ENCODE peak calls at places on chromosomes 1 and 21, in eight cellular contexts. B is Panc1, S is prostate gland, C is A549, T is colonic mucosa, D is pancreas, F is IMR-90, U is breast epithelium. K is an unnamed sample. For H3K4me1, the result is how much of the 10 kb centered on the place peaks cover.

GRCh38 chr1:41978986-41979385 is 60.3 kb upstream of the HIVEP3 start:
- DNase-seq in C (no peak), S (no peak), T (no peak), B (no peak), U (no peak), D (no peak), F (no peak), K (no peak)

GRCh38 chr21:15174923-15175322 is 110.1 kb upstream of the NRIP1 start:
- DNase-seq in D (no peak), T (no peak), S (no peak), F (no peak), U (no peak), B (no peak), C (no peak), K (no peak)

GRCh38 chr1:225280563-225280962 is 147.3 kb downstream of the LBR start:
- DNase-seq in S (no peak), D (no peak), F (no peak), U (no peak), B (no peak), C (no peak), T (no peak), K (no peak)

GRCh38 chr1:205578780-205579571 is 52.8 kb downstream of the ELK4 start:
- DNase-seq in T (peak), U (no peak), F (no peak), C (no peak), S (no peak), B (no peak), D (no peak), K (no peak)

GRCh38 chr1:67908260-67908936 is 75.1 kb upstream of the GNG12 start:
- DNase-seq in U (no peak), F (peak), B (no peak), S (no peak), C (peak), D (no peak), T (no peak), K (no peak)

GRCh38 chr1:165397945-165398344 is 41.4 kb upstream of the LMX1A start:
- DNase-seq in S (no peak), T (no peak), F (peak), C (no peak), U (no peak), D (no peak), B (no peak), K (no peak)

GRCh38 chr1:185834371-185834900 is 100.2 kb downstream of the HMCN1 start:
- DNase-seq in S (no peak), T (no peak), B (no peak), C (no peak), F (no peak), U (no peak), D (no peak), K (no peak)

GRCh38 chr1:55854911-55855310 is 639.7 kb upstream of the USP24 start:
- DNase-seq in C (no peak), B (no peak), S (no peak), T (no peak), D (no peak), U (no peak), F (peak), K (no peak)

GRCh38 chr1:109595540-109595939 is 23.9 kb downstream of the GNAT2 start:
- DNase-seq in C (no peak), S (no peak), T (no peak), B (no peak), D (no peak), U (no peak), F (peak), K (no peak)

GRCh38 chr1:119679223-119679622 is 31.2 kb upstream of the ZNF697 start:
- DNase-seq in F (no peak), U (no peak), B (no peak), D (no peak), T (no peak), S (no peak), C (no peak), K (no peak)

GRCh38 chr1:53074313-53075154 is 12.5 kb downstream of the PODN start:
- DNase-seq in U (no peak), D (peak), S (no peak), C (no peak), F (no peak), B (no peak), T (no peak), K (peak)

GRCh38 chr1:26276432-26276838 is 3.5 kb upstream of the SH3BGRL3 start:
- DNase-seq in B (no peak), S (no peak), D (peak), T (no peak), F (no peak), C (no peak), U (no peak), K (no peak)

GRCh38 chr1:201497935-201498509 is 8.9 kb downstream of the CSRP1 start:
- DNase-seq in D (no peak), C (no peak), F (no peak), B (no peak), U (no peak), T (no peak), S (no peak), K (no peak)

GRCh38 chr1:9367806-9368205 is 75.1 kb downstream of the SPSB1 start:
- DNase-seq in F (no peak), D (no peak), C (no peak), S (no peak), B (no peak), T (no peak), U (no peak), K (no peak)

GRCh38 chr1:45364294-45364693 is 24.1 kb upstream of the MUTYH start:
- DNase-seq in B (no peak), F (no peak), T (no peak), U (no peak), S (no peak), C (no peak), D (no peak), K (no peak)

GRCh38 chr1:111738133-111738435 is 1.1 kb downstream of the INKA2 start:
- DNase-seq in F (no peak), U (no peak), C (no peak), T (no peak), S (no peak), B (no peak), D (no peak), K (no peak)
- H3K4me1 ChIP-seq in F (under half), U (under half), C (under half), T (under half), S (under half), B (under half), D (under half), K (half or more)

DNA sequence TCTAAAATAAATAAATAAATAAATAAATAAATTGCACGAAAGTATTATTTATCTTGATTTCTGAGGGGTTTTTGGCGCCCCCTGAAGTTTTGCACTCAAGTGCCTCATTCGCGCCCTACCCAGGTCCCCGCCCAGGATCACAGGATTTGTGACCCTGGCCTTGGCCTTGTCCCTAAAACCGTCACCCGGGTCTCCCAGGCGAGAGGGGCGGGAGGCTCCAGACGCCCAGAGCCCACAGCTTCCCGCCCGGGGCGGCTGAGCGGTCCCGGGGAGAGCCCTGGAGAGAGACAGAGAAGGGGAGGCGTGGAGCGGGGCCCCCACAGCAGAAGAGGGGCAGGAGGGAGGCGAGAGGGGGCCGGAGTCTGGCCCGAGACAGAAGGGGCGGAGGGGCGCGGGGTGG is 91.8 kb upstream of the CASZ1 start:
- DNase-seq in D (no peak), S (no peak), C (no peak), T (no peak), F (no peak), B (no peak), U (no peak), K (no peak)
- H3K4me3 ChIP-seq in D (no peak), S (no peak), C (no peak), T (no peak), F (no peak), B (no peak), U (peak), K (no peak)

GRCh38 chr1:153403421-153404085 is 12.7 kb upstream of the S100A8 start:
- DNase-seq in S (no peak), T (no peak), U (no peak), D (no peak), C (no peak), B (no peak), F (no peak), K (no peak)
- H3K27ac ChIP-seq in S (no peak), T (no peak), U (no peak), D (no peak), C (no peak), B (no peak), F (no peak), K (no peak)

DNA sequence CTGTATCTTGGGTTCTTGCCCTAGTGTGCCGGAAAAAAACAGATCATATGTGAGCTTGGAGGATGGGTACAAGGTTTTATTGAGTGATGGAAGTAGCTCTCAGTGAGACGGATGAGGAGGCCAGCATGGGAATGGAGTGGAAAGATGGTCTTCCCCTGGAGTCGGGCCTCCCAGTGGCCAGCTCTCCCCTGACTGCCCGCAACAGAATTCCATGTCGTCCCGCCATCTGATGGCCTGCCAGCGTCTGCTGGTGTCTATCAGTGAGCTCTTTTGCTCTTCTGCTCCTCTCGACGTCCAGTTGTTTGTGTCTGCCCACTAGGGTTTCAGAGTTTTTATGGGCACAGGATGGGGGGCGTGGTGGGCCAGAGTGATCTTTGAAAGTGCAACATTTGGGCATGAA is 315.2 kb upstream of the BRINP3 start:
- DNase-seq in D (peak), U (no peak), B (no peak), F (no peak), C (no peak), T (no peak), S (no peak), K (no peak)
- H3K4me1 ChIP-seq in D (under half), U (under half), B (under half), F (under half), C (under half), T (under half), S (under half), K (under half)

DNA sequence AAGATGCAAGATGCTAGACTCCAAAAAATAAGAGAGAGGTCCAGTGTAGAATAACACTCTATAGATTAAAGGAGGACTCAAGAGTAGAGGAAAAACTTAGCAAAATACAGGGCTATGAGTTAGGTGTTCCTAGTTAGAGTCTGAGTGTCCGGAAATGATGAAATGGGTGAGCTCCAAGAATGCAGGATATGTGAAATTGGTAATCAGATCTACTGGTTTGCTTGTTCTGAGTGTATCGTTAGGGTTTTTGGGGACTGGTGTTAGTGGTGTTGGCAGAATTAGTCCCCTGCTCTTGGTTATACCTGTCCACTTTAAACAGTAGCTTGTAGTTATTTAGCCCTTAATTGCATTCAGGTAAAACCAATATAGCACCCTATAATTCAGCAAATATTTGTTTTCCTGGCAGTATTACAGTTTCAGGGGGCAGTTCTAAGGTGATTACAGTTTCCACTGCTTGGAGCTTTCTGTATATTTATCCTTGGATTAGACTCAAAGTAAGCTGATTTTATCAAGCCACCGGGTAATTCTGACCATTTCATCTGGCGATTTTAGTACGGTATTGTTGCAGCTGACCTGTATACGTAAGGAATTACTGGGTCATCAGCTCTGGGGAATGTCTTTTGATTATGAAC is 332.7 kb downstream of the CHRM3 start:
- DNase-seq in B (no peak), T (no peak), C (no peak), S (no peak), F (no peak), D (no peak), U (no peak), K (no peak)
- H3K4me3 ChIP-seq in B (no peak), T (no peak), C (no peak), S (no peak), F (no peak), D (no peak), U (no peak), K (peak)

GRCh38 chr21:42080788-42081083 is 9.6 kb downstream of the UMODL1 start:
- DNase-seq in U (no peak), F (peak), C (no peak), S (no peak), T (no peak), B (no peak), D (no peak), K (no peak)
- H3K27ac ChIP-seq in U (peak), F (no peak), C (no peak), S (no peak), T (no peak), B (no peak), D (no peak), K (peak)

GRCh38 chr1:157562515-157562914 is 10.2 kb upstream of the FCRL5 start:
- DNase-seq in F (no peak), T (no peak), C (no peak), S (no peak), U (no peak), D (no peak), B (no peak), K (no peak)
- H3K4me1 ChIP-seq in F (under half), T (under half), C (under half), S (under half), U (under half), D (under half), B (under half), K (under half)

GRCh38 chr1:111217183-111217910 is 10.2 kb upstream of the CHI3L2 start:
- DNase-seq in S (no peak), F (no peak), T (no peak), C (no peak), U (no peak), B (no peak), D (no peak), K (no peak)

GRCh38 chr1:111214086-111214801 is 13.3 kb upstream of the CHI3L2 start:
- DNase-seq in B (no peak), F (peak), T (no peak), U (no peak), S (no peak), C (no peak), D (no peak), K (no peak)

GRCh38 chr1:111214884-111215283 is 12.6 kb upstream of the CHI3L2 start:
- DNase-seq in B (no peak), U (no peak), T (no peak), F (no peak), D (no peak), C (no peak), S (no peak), K (no peak)

GRCh38 chr1:111218947-111219346 is 8.6 kb upstream of the CHI3L2 start:
- DNase-seq in S (no peak), U (no peak), D (no peak), B (no peak), C (no peak), T (no peak), F (no peak), K (no peak)

GRCh38 chr1:111216751-111217150 is 10.8 kb upstream of the CHI3L2 start:
- DNase-seq in C (no peak), U (no peak), B (no peak), F (no peak), S (no peak), T (no peak), D (no peak), K (no peak)
- H3K4me3 ChIP-seq in C (no peak), U (no peak), B (no peak), F (no peak), S (no peak), T (no peak), D (no peak), K (no peak)

GRCh38 chr1:15764890-15765289 is 6.3 kb downstream of the FBLIM1 start:
- DNase-seq in S (no peak), D (peak), C (no peak), B (no peak), T (no peak), F (no peak), U (no peak), K (no peak)
- H3K27ac ChIP-seq in S (no peak), D (peak), C (peak), B (no peak), T (peak), F (no peak), U (no peak), K (no peak)